ENCODE peak calls at places on chromosomes 2 and 18, in six cellular contexts. G is SK-N-SH, C is A549, L is sigmoid colon, V is ovary, Z is HepG2. R is an unnamed sample. For H3K9me3, the result is how much of the 10 kb centered on the place peaks cover.

GRCh38 chr2:20443276-20443920 is 3.5 kb upstream of the RHOB start:
- DNase-seq in C (no peak), L (peak), G (peak), V (peak), Z (peak), R (peak)

GRCh38 chr2:137348301-137348700 is 583.0 kb downstream of the THSD7B start:
- DNase-seq in V (no peak), C (no peak), Z (no peak), L (no peak), G (no peak), R (no peak)

GRCh38 chr2:217064234-217065103 is 204.6 kb upstream of the TNP1 start:
- DNase-seq in G (no peak), Z (no peak), C (no peak), L (peak), V (peak), R (peak)

GRCh38 chr2:84880645-84881521 is at the start of gene TRABD2A:
- DNase-seq in Z (no peak), V (peak), G (peak), L (no peak), C (no peak), R (no peak)

GRCh38 chr2:119517433-119517832 is 6.8 kb downstream of the SCTR start:
- DNase-seq in Z (peak), C (peak), G (peak), V (no peak), L (no peak), R (peak)

GRCh38 chr2:179467927-179468326 is 203.3 kb upstream of the SESTD1 start:
- DNase-seq in C (no peak), G (no peak), V (no peak), Z (no peak), L (no peak), R (no peak)

GRCh38 chr2:140650825-140651224 is 1480.0 kb downstream of the LRP1B start:
- DNase-seq in V (no peak), C (no peak), Z (no peak), L (no peak), G (no peak), R (no peak)

GRCh38 chr2:207119048-207119447 is 46.7 kb downstream of the KLF7 start:
- DNase-seq in C (no peak), G (no peak), L (no peak), V (no peak), Z (no peak), R (no peak)

GRCh38 chr2:16713011-16713423 is 47.4 kb upstream of the CYRIA start:
- DNase-seq in G (no peak), Z (no peak), V (no peak), L (no peak), C (no peak), R (no peak)

GRCh38 chr2:215022418-215022817 is 116.0 kb downstream of the ABCA12 start:
- DNase-seq in V (no peak), Z (no peak), G (no peak), C (no peak), L (no peak), R (no peak)

GRCh38 chr2:163155279-163155883 is 316.8 kb upstream of the KCNH7 start:
- DNase-seq in L (no peak), Z (peak), C (peak), G (peak), V (no peak), R (no peak)

GRCh38 chr2:29841386-29842004 is 79.9 kb downstream of the ALK start:
- DNase-seq in L (no peak), C (peak), G (peak), V (no peak), Z (peak), R (peak)

GRCh38 chr2:132915812-132916211 is 245.8 kb upstream of the LYPD1 start:
- DNase-seq in C (no peak), V (no peak), Z (no peak), G (no peak), L (no peak), R (no peak)

GRCh38 chr18:46392576-46392975 is 264.4 kb downstream of the LOXHD1 start:
- DNase-seq in Z (no peak), L (no peak), V (no peak), C (no peak), G (no peak), R (no peak)

GRCh38 chr18:21100141-21100540 is 11.5 kb downstream of the ROCK1 start:
- DNase-seq in L (no peak), C (no peak), Z (no peak), V (no peak), G (no peak), R (no peak)

GRCh38 chr2:169928463-169928864 is 101.2 kb downstream of the UBR3 start:
- DNase-seq in L (no peak), Z (peak), G (peak), C (no peak), V (no peak), R (peak)

GRCh38 chr18:76351961-76352581 is 143.0 kb downstream of the ZNF516 start:
- DNase-seq in Z (peak), C (peak), V (peak), L (peak), G (peak), R (peak)

GRCh38 chr2:179580378-179581146 is 280.9 kb downstream of the ZNF385B start:
- DNase-seq in C (no peak), L (no peak), Z (peak), G (no peak), V (no peak), R (no peak)

GRCh38 chr2:240703417-240704341 is 12.0 kb downstream of the AQP12A start:
- DNase-seq in Z (no peak), C (no peak), L (no peak), V (peak), G (no peak), R (no peak)

GRCh38 chr18:48352051-48352755 is 57.0 kb downstream of the ZBTB7C start:
- DNase-seq in C (no peak), Z (no peak), G (no peak), L (no peak), V (no peak), R (no peak)

GRCh38 chr18:40109251-40110049 is 1845.6 kb upstream of the PIK3C3 start:
- DNase-seq in G (no peak), Z (no peak), C (no peak), V (no peak), L (no peak), R (no peak)

GRCh38 chr2:216789088-216789487 is 70.8 kb downstream of the TNP1 start:
- DNase-seq in Z (no peak), G (no peak), V (no peak), L (no peak), C (no peak), R (no peak)

GRCh38 chr2:126700073-126700581 is 44.2 kb downstream of the GYPC start:
- DNase-seq in V (peak), L (no peak), G (no peak), Z (no peak), C (no peak), R (no peak)

GRCh38 chr2:99448556-99448955 is 41.3 kb downstream of the REV1 start:
- DNase-seq in V (no peak), Z (no peak), C (no peak), L (no peak), G (no peak), R (no peak)

GRCh38 chr2:227471924-227472264 is at the start of gene AGFG1:
- DNase-seq in L (peak), Z (peak), V (peak), C (peak), G (peak), R (peak)

GRCh38 chr2:68122680-68122964 is 35.1 kb upstream of the PNO1 start:
- DNase-seq in Z (no peak), C (no peak), L (no peak), V (no peak), G (no peak), R (no peak)

GRCh38 chr2:31287681-31288080 is 53.7 kb downstream of the EHD3 start:
- DNase-seq in V (no peak), L (no peak), Z (no peak), C (no peak), G (no peak), R (no peak)

GRCh38 chr18:44341759-44342158 is 338.9 kb upstream of the SETBP1 start:
- DNase-seq in L (no peak), G (no peak), C (no peak), V (no peak), Z (no peak), R (no peak)

GRCh38 chr2:127586746-127587295 is 51.3 kb downstream of the MYO7B start:
- DNase-seq in Z (no peak), V (peak), G (no peak), C (no peak), L (no peak), R (no peak)

GRCh38 chr2:46064396-46064795 is 232.8 kb upstream of the EPAS1 start:
- DNase-seq in C (no peak), L (no peak), Z (no peak), V (no peak), G (no peak), R (no peak)

GRCh38 chr2:30404354-30405265 is 42.4 kb upstream of the LCLAT1 start:
- DNase-seq in L (no peak), V (peak), Z (no peak), G (no peak), C (no peak), R (no peak)

GRCh38 chr2:168521342-168521741 is 65.3 kb downstream of the CERS6 start:
- DNase-seq in L (no peak), C (no peak), V (no peak), Z (no peak), G (peak), R (no peak)

GRCh38 chr2:50591642-50592041 is 440.3 kb downstream of the NRXN1 start:
- DNase-seq in L (peak), Z (no peak), G (no peak), V (no peak), C (no peak), R (peak)

GRCh38 chr18:3350566-3351527 is 88.9 kb downstream of the MYL12B start:
- DNase-seq in Z (no peak), G (no peak), L (no peak), V (no peak), C (peak), R (no peak)

GRCh38 chr2:232342635-232343565 is 35.7 kb upstream of the ALPP start:
- DNase-seq in L (peak), C (no peak), G (no peak), Z (no peak), V (peak), R (no peak)

GRCh38 chr2:174596994-174597346 is 634 bp downstream of the WIPF1 start:
- DNase-seq in L (no peak), Z (no peak), V (no peak), C (no peak), G (no peak), R (no peak)

GRCh38 chr2:65545818-65546217 is 113.4 kb upstream of the SPRED2 start:
- DNase-seq in Z (no peak), G (no peak), V (no peak), L (no peak), C (no peak), R (no peak)

GRCh38 chr2:177147093-177147694 is 65.4 kb upstream of the HNRNPA3 start:
- DNase-seq in Z (peak), C (peak), G (peak), L (no peak), V (no peak), R (peak)

GRCh38 chr2:72013726-72014125 is 133.9 kb downstream of the CYP26B1 start:
- DNase-seq in Z (no peak), C (no peak), L (no peak), G (no peak), V (no peak), R (no peak)

GRCh38 chr2:109266998-109267854 is 138.2 kb downstream of the SH3RF3 start:
- DNase-seq in G (no peak), C (no peak), V (no peak), Z (peak), L (peak), R (no peak)

GRCh38 chr18:37335337-37335736 is 230.3 kb downstream of the CELF4 start:
- DNase-seq in Z (no peak), C (no peak), G (peak), V (no peak), L (no peak), R (no peak)
- TF ChIP-seq CTCF in Z (peak), C (peak), G (peak), V (no peak), L (no peak), R (no peak)

DNA sequence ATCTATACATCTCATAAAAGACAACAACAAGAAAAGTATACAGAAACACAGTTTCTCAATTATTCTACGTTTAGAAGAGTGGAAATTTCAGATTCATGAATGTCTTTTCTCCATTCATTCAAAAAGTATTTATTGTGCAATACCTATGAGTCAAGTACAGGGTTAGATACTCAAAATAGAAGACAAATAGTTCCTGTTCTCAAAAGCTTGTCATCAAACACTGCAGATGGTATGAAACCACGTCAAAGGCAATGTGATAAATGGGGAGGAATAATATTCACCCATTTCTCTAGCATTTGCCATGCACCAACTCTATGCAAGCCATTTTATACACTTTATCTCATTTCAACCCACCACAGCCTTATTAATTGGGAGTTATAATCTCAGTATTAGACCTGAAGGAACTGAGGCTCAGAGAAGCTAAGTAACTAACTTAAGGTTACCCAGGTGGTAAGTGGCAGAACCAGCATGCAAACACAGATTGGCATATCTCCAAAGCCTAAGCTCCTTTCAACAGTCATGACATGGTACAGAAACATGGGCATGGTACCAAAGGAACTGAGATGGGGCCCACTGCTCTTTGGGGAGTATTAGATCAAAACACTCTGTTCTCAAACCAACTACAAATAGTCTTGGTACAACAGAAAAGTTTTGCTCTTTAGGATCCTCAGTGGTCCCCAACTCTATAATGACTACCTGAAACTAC is 67.2 kb upstream of the NPAS2 start:
- DNase-seq in V (no peak), C (peak), Z (peak), L (no peak), G (no peak), R (no peak)
- TF ChIP-seq EP300 in V (peak), C (peak), Z (no peak), L (no peak), G (peak), R (peak)

GRCh38 chr18:78685980-78686530 is 293.6 kb upstream of the SALL3 start:
- DNase-seq in L (no peak), G (no peak), Z (no peak), C (no peak), V (no peak), R (no peak)

GRCh38 chr18:78687736-78688135 is 291.9 kb upstream of the SALL3 start:
- DNase-seq in Z (no peak), C (no peak), V (no peak), G (no peak), L (no peak), R (no peak)

GRCh38 chr18:78683191-78684010 is 296.2 kb upstream of the SALL3 start:
- DNase-seq in L (peak), G (no peak), Z (no peak), C (no peak), V (no peak), R (no peak)

GRCh38 chr18:78686976-78687685 is 292.5 kb upstream of the SALL3 start:
- DNase-seq in V (no peak), G (no peak), L (no peak), Z (no peak), C (no peak), R (no peak)

DNA sequence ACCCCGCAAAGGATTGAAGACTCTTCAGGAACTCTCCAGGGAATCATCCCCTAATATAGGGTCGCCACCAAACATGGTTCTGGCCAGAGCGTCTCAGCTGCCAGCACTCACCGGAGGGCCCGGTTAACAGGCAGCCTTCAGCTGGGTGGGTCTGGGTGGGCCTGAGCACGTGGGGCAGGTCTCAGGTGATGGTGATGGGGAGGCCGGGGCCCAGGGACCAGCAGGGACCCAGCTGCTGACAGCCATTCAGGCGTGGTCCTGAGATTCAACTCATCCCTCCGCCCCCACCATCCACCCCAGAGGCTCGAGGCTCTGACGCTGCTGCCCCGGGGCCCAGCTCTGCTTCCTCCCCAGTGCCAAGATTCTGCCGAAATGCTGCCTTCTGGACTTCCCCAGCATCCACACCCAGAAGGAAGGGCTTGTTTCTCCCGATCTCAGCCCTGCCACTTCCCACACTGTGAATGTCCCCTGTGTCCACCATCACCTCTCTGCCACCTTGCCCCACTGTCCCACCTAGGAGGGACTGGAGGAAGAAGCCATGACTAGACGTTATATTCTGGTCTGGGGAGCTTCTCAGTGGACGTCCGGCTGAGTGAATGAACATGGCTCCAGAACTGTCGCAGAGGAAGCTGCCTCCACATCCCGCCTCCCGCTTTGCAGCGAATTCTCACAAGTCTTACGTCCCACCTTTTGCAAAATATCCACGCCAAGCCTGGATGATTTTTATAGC is 294.2 kb upstream of the SALL3 start:
- DNase-seq in C (no peak), Z (no peak), L (no peak), V (no peak), G (no peak), R (no peak)
- H3K9me3 ChIP-seq in C (under half), Z (under half), L (under half), V (under half), G (under half), R (under half)

DNA sequence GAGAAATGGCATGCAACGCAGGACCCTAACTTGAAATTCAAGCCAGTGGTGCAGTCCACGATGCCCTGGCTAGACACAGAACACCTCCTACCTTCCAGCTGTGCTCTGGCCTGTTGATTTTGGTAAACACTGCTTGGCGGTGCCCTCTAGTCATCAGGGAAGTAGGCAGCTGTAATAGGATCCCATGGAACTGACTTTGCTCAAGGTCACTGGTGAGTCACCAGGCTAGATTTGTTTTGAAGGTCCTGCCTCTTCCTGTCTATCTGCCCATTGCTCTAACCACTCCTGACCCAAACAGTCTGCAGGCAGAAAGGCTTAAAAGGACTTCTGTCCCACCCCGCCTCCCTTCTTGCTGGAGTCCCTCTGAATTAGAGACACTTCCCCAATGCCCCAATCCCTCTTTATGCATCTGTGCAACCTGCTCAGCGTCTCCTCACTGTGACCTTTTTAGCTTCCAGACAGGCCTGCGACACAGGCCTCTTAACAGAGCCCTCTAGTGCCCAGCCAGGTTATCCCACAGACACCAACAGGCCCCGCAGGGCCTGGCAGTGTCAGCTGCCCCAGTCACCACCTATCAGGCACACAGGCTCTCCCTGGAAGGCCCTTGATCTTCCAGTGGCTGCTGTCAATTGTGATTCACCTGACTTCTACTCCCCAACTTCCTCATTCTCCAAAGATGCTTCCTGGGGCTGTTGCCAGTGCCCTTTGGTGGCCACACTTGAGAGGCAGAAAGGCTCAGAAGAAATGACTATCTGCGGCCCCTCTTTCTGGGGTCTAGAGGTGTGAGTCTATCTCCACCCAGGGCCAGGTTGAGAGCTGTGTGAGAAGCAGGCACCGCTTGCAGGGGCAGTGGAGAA is 5.2 kb downstream of the TMEM127 start:
- DNase-seq in Z (peak), G (peak), L (peak), C (peak), V (peak), R (no peak)
- TF ChIP-seq CTCF in Z (peak), G (peak), L (no peak), C (peak), V (no peak), R (peak)

GRCh38 chr2:73780242-73780582 is 309 bp upstream of the DUSP11 start:
- DNase-seq in Z (no peak), V (no peak), G (no peak), C (no peak), L (no peak), R (no peak)

GRCh38 chr2:73776869-73777519 is 2.9 kb downstream of the DUSP11 start:
- DNase-seq in Z (no peak), V (no peak), L (no peak), C (no peak), G (no peak), R (no peak)

GRCh38 chr2:73776381-73776780 is 3.5 kb downstream of the DUSP11 start:
- DNase-seq in G (no peak), L (no peak), C (no peak), V (no peak), Z (no peak), R (no peak)

DNA sequence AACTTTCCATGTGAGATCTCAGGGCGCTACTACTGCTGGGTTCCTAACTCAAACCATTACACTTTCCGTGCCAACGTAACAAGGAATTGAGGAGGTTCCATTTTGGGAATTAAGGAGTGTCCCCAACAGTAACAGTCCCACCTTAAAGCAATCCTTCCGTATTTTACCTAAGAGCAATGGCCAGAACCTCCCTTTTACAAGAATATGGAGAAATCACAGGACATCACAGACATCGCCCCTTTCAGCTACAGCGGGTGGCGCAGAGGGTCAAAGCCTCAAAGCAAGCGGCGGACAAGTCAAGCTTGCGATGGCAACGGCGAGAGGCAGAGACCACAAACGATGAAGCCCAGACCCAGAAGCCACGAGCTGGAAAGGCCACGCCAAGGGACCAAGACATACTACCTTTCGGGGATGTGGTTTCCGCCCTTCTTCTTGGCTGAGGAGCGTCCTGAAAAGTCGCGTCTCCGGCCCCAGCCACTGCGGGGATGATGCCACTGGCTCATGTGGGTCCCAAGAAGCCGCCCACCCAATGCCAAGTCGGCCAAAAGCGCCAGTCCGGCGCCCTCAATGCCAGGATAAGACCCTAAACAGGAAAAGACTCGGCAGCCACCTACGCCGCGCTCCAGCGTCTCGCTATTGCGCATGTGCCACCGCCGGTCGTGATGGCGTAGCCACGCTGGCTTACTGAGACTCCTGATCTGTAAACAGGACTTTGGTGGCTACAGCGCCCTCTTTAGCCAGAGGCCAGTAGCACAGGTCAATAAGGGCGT is at the start of gene DUSP11:
- DNase-seq in Z (peak), C (peak), G (peak), L (peak), V (peak), R (peak)
- TF ChIP-seq EP300 in Z (peak), C (no peak), G (no peak), L (no peak), V (no peak), R (peak)

R was measured in tibial nerve.